ENCODE peak calls at places on chromosomes 2 and 18, in four cellular contexts. J, P, D and Z are unnamed samples.

GRCh38 chr18:47775961-47776360 is 154.5 kb downstream of the SMAD2 start:
- DNase-seq in J (peak; percentile 32), P (peak; percentile 47), D (no peak), Z (peak; percentile 72)

GRCh38 chr2:222950886-222951285 is 90.0 kb downstream of the ACSL3 start:
- DNase-seq in J (no peak), P (no peak), D (peak; percentile 90), Z (no peak)

GRCh38 chr2:23591111-23591510 is 206.1 kb downstream of the KLHL29 start:
- DNase-seq in J (no peak), P (no peak), D (no peak), Z (no peak)

GRCh38 chr2:11744631-11745394 is 1.6 kb upstream of the LPIN1 start:
- DNase-seq in J (peak; percentile 79), P (peak; percentile 67), D (peak; percentile 34), Z (peak; percentile 83)

GRCh38 chr2:41966920-41967319 is 80.9 kb upstream of the PKDCC start:
- DNase-seq in J (no peak), P (peak; percentile 20), D (no peak), Z (no peak)

GRCh38 chr18:8212893-8213805 is 396.1 kb upstream of the RAB12 start:
- DNase-seq in J (no peak), P (peak; percentile 23), D (peak; percentile 70), Z (no peak)

GRCh38 chr2:67954125-67954748 is 108.6 kb downstream of the C1D start:
- DNase-seq in J (peak; percentile 83), P (no peak), D (no peak), Z (no peak)

GRCh38 chr2:151851761-151852160 is 23.5 kb upstream of the ARL5A start:
- DNase-seq in J (peak; percentile 44), P (no peak), D (peak; percentile 73), Z (no peak)

GRCh38 chr2:143123911-143124310 is 5.3 kb upstream of the ARHGAP15 start:
- DNase-seq in J (no peak), P (no peak), D (no peak), Z (no peak)

GRCh38 chr2:234686088-234686890 is 189.4 kb upstream of the ARL4C start:
- DNase-seq in J (peak; percentile 50), P (peak; percentile 37), D (peak; percentile 73), Z (no peak)
- H3K4me1 ChIP-seq in J (peaks cover 88% of the 10 kb centered on the region), P (peaks cover 49% of the 10 kb centered on the region), D (peaks cover 26% of the 10 kb centered on the region), Z (no peaks in the 10 kb centered on the region)

GRCh38 chr18:26342646-26343045 is 116.4 kb downstream of the TAF4B start:
- DNase-seq in J (no peak), P (no peak), D (no peak), Z (no peak)
- H3K4me2 ChIP-seq in J (no peak overlapping the region), P (no peak overlapping the region), D (no peak overlapping the region), Z (no peak overlapping the region)

DNA sequence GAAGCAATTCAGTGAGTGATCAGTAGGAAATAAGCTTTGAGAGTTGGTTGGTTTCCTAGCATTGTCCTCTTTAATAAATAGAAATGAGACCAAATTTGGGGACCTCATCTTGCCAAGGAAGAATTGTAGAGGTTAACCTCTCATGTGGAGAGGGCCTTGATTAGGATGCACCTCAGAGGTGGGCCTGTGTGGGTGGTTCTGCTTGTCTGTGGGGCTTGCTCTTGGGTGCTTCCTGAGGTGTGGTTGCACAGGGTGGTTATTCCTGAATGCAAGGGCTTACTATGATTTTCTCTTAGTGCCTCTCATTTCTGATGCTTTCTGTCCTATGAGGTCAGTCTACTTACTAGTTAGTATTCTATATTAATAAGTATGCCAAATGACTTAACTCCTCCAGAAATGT is 89.6 kb upstream of the MGAT5 start:
- DNase-seq in J (no peak), P (no peak), D (no peak), Z (no peak)
- H3K4me1 ChIP-seq in J (peaks cover 12% of the 10 kb centered on the region), P (no peaks in the 10 kb centered on the region), D (peaks cover 7% of the 10 kb centered on the region), Z (no peaks in the 10 kb centered on the region)

GRCh38 chr2:158905824-158906223 is 62.6 kb upstream of the TANC1 start:
- DNase-seq in J (no peak), P (no peak), D (no peak), Z (no peak)
- H3K4me2 ChIP-seq in J (no peak overlapping the region), P (no peak overlapping the region), D (no peak overlapping the region), Z (no peak overlapping the region)

DNA sequence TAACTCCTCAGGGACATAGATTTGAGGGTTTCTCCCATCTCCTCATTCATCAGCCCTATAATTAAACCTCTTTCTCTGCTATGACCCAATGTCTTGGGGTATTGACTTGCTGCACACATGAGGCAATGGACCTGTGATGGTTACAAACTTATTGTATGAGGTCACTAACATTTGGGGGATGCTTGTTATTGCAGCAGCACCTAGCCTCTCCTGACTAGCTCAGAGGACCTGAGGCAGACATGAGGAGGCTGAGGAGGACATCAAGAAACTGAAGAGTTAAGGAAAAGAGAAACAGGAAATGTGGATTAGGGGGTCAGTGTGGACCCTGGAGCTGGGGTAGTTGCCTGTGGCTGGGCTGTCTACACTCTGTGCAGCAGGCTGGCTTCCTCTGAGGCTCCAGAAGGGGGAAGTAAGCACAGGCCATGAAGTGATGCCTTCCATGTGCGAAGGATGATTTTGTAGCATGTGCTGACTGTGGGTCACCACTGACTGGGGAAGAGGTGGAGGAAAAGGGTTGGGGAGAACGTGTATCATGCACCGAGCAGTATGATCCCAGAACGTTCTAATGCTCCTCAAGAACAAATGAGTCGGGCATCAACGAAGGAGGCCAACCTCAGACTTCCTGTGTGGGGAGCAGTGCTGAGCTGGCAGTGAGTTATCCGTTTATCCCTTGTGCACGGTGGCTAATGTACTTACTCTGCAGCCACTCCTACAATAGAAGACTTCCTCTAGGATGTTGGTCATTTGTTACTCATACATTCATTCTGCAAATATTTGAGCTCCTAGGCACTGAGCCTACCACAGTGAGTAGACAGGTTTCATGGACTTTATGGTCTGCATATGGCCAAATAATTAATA is 42.1 kb upstream of the RFX8 start:
- DNase-seq in J (peak; percentile 75), P (peak; percentile 93), D (peak; percentile 99), Z (no peak)
- H3K4me1 ChIP-seq in J (peaks cover 49% of the 10 kb centered on the region), P (peaks cover 38% of the 10 kb centered on the region), D (peaks cover 46% of the 10 kb centered on the region), Z (no peaks in the 10 kb centered on the region)